ENCODE peak calls at places on chromosomes 11 and 22, in six cellular contexts. K, O, Y, F, S and Z are unnamed samples.

GRCh38 chr11:72617080-72617744 is 57.0 kb downstream of the PDE2A start:
- DNase-seq in Y (no peak), S (peak), F (no peak), O (no peak), K (no peak), Z (no peak)

GRCh38 chr11:64959498-64959897 is 12.4 kb downstream of the MAJIN start:
- DNase-seq in O (no peak), F (no peak), Y (no peak), S (no peak), K (no peak), Z (no peak)

GRCh38 chr11:93986716-93987115 is 34.4 kb upstream of the HEPHL1 start:
- DNase-seq in O (no peak), Y (no peak), K (no peak), S (no peak), F (no peak), Z (no peak)

GRCh38 chr11:83545911-83546310 is 259.7 kb upstream of the CCDC90B start:
- DNase-seq in Y (no peak), K (no peak), O (no peak), S (no peak), F (no peak), Z (no peak)

GRCh38 chr11:8056810-8057463 is 24.1 kb upstream of the TUB start:
- DNase-seq in O (peak), Y (no peak), K (no peak), F (no peak), S (no peak), Z (peak)

GRCh38 chr11:113410414-113411135 is 23.0 kb downstream of the ANKK1 start:
- DNase-seq in K (no peak), F (no peak), O (no peak), S (no peak), Y (no peak), Z (no peak)

GRCh38 chr22:29481265-29482000 is 1.4 kb downstream of the NEFH start:
- DNase-seq in O (no peak), Y (no peak), K (no peak), S (no peak), F (no peak), Z (no peak)

GRCh38 chr22:50326959-50327710 is at the start of gene DENND6B:
- DNase-seq in O (peak), Y (peak), S (peak), K (peak), F (no peak), Z (peak)

GRCh38 chr11:12717851-12718291 is 43.6 kb downstream of the TEAD1 start:
- DNase-seq in S (no peak), Y (peak), K (peak), F (no peak), O (no peak), Z (no peak)

GRCh38 chr22:26766510-26767350 is 109.3 kb downstream of the MIAT start:
- DNase-seq in S (no peak), O (no peak), F (no peak), K (no peak), Y (no peak), Z (no peak)

GRCh38 chr11:77602385-77603105 is 12.8 kb downstream of the AQP11 start:
- DNase-seq in Y (no peak), K (no peak), F (no peak), O (no peak), S (peak), Z (peak)

GRCh38 chr11:46333129-46333947 is 13.9 kb upstream of the DGKZ start:
- DNase-seq in K (no peak), S (no peak), O (no peak), F (no peak), Y (no peak), Z (no peak)

GRCh38 chr11:4184163-4184916 is 89.7 kb downstream of the RRM1 start:
- DNase-seq in S (no peak), F (no peak), K (no peak), Y (no peak), O (no peak), Z (no peak)

GRCh38 chr11:133384731-133385130 is 147.6 kb downstream of the OPCML start:
- DNase-seq in Y (no peak), S (no peak), F (no peak), K (no peak), O (no peak), Z (no peak)

GRCh38 chr11:12090761-12091261 is 19.6 kb upstream of the MICAL2 start:
- DNase-seq in F (no peak), Y (no peak), S (no peak), O (no peak), K (no peak), Z (no peak)

GRCh38 chr11:44382648-44383240 is 72.8 kb upstream of the ALX4 start:
- DNase-seq in S (no peak), F (no peak), K (no peak), O (no peak), Y (no peak), Z (no peak)

GRCh38 chr11:134361241-134361640 is 29.5 kb downstream of the GLB1L2 start:
- DNase-seq in O (no peak), Y (no peak), S (no peak), K (no peak), F (no peak), Z (no peak)

GRCh38 chr22:35203583-35203982 is 53.7 kb upstream of the HMGXB4 start:
- DNase-seq in K (no peak), F (no peak), Y (no peak), S (no peak), O (no peak), Z (no peak)

GRCh38 chr11:111923351-111923788 is 4.7 kb downstream of the C11orf52 start:
- DNase-seq in Y (no peak), K (no peak), S (no peak), F (no peak), O (no peak), Z (no peak)

DNA sequence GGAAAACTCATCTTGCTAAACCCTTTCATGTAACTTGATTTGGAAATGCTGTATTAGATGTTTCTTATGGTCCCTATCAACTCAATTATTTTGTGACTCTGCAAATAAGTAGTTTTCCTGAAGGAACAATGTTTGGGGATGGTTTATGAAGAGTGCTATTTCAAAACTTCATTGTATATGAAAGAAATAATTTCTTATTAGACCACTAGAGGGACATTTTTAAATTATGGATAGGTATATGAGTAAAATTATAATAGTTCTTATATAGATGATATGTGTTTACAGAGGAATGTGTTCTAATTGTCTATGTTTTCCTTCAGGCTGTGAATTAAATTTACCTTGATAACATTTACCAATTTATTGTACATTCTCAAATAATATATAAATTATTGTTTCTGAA is 509.4 kb upstream of the RAG2 start:
- DNase-seq in S (no peak), O (no peak), Y (no peak), K (no peak), F (no peak), Z (no peak)
- TF ChIP-seq CTCF in S (no peak), O (peak), Y (no peak), K (no peak), F (no peak), Z (no peak)

DNA sequence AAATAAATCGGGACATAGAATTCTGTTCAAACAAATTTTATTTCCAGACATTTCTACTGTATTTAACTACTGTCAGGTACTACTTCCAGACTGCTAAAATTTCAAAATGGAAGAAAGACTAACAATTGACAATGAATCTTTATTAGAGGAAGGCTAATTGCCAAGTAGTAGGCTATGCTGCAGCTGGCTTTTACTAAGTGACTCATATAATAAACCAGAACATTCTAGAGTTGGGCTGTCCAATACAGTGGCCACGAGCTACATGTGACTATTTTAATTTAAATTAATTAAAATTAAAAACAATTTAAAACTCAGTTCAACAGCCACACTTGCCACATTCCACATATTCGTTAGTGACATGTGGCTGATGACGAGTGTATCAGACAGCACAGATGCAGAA is 27.6 kb downstream of the CHKA start:
- DNase-seq in O (no peak), Y (no peak), S (no peak), K (no peak), F (no peak), Z (no peak)
- TF ChIP-seq CTCF in O (no peak), Y (no peak), S (no peak), K (no peak), F (no peak), Z (no peak)

GRCh38 chr22:44684506-44685383 is 17.3 kb upstream of the PRR5 start:
- DNase-seq in K (peak), O (peak), S (peak), Y (peak), F (peak), Z (peak)
- TF ChIP-seq CTCF in K (peak), O (peak), S (peak), Y (peak), F (peak), Z (no peak)

GRCh38 chr11:70483077-70483861 is 84.9 kb downstream of the CTTN start:
- DNase-seq in O (no peak), K (peak), S (peak), F (no peak), Y (peak), Z (no peak)
- TF ChIP-seq CTCF in O (no peak), K (peak), S (peak), F (peak), Y (peak), Z (peak)